ENCODE peak calls at places on chromosomes 16 and 17, in six cellular contexts. Z is left cardiac atrium; U is HEK293T; F is effector memory CD4-positive, alpha-beta T cell; A is heart left ventricle; Y is stimulated activated CD8-positive, alpha-beta memory T cell treated with anti-CD3 and anti-CD28 coated beads, Interleukin-7, amount 100 ng/mL, for 1 hour. P is an unnamed sample.

GRCh38 chr17:65463242-65463641 is 98.2 kb downstream of the AXIN2 start:
- DNase-seq in Z (peak; percentile 87), U (no peak), A (peak; percentile 59), Y (no peak), F (no peak), P (no peak)

GRCh38 chr16:89453662-89454321 is 36.6 kb downstream of the ANKRD11 start:
- DNase-seq in Z (peak; percentile 48), F (no peak), A (no peak), U (peak; percentile 41), Y (no peak), P (peak; percentile 73)

GRCh38 chr16:66226762-66227161 is 139.7 kb upstream of the CDH5 start:
- DNase-seq in U (no peak), A (peak; percentile 30), F (no peak), Z (peak; percentile 33), Y (no peak), P (no peak)

GRCh38 chr16:610513-611381 is 20.0 kb upstream of the WFIKKN1 start:
- DNase-seq in Z (no peak), U (peak; percentile 80), F (peak; percentile 19), Y (no peak), A (peak; percentile 53), P (peak; percentile 75)

GRCh38 chr17:2897605-2898004 is 101.4 kb downstream of the RAP1GAP2 start:
- DNase-seq in U (no peak), Z (no peak), A (no peak), F (no peak), Y (no peak), P (no peak)

GRCh38 chr17:81513669-81514484 is 1.3 kb upstream of the ACTG1 start:
- DNase-seq in F (no peak), A (peak; percentile 76), Z (peak; percentile 77), U (no peak), Y (no peak), P (peak; percentile 93)

GRCh38 chr16:86294535-86294934 is 215.8 kb upstream of the FOXF1 start:
- DNase-seq in Z (no peak), F (no peak), Y (no peak), A (no peak), U (no peak), P (no peak)

GRCh38 chr16:66116163-66116792 is 250.2 kb upstream of the CDH5 start:
- DNase-seq in U (no peak), Z (no peak), F (no peak), Y (no peak), A (no peak), P (no peak)

GRCh38 chr17:1177099-1177996 is 2.4 kb downstream of the ABR start:
- DNase-seq in U (no peak), Y (no peak), Z (peak; percentile 57), A (peak; percentile 46), F (no peak), P (no peak)

GRCh38 chr16:84652565-84652964 is 4.3 kb downstream of the KLHL36 start:
- DNase-seq in F (peak; percentile 6), U (no peak), A (no peak), Y (no peak), Z (no peak), P (no peak)

GRCh38 chr17:48456584-48456983 is 26.6 kb upstream of the SKAP1 start:
- DNase-seq in Z (no peak), A (no peak), F (no peak), Y (no peak), U (no peak), P (no peak)

GRCh38 chr17:72671034-72671433 is 421.5 kb downstream of the SLC39A11 start:
- DNase-seq in Z (no peak), Y (no peak), A (no peak), U (no peak), F (no peak), P (no peak)

GRCh38 chr16:704552-705380 is 835 bp downstream of the FBXL16 start:
- DNase-seq in U (no peak), Z (no peak), Y (no peak), A (no peak), F (no peak), P (no peak)

GRCh38 chr16:70364399-70364798 is 17.7 kb downstream of the DDX19A start:
- DNase-seq in U (no peak), F (no peak), A (no peak), Y (no peak), Z (no peak), P (no peak)

GRCh38 chr16:26801628-26802027 is 265.1 kb upstream of the C16orf82 start:
- DNase-seq in A (no peak), F (no peak), Z (no peak), U (no peak), Y (no peak), P (no peak)

GRCh38 chr16:84165746-84166145 is 20.6 kb downstream of the DNAAF1 start:
- DNase-seq in Z (no peak), A (no peak), Y (no peak), F (no peak), U (no peak), P (no peak)